ENCODE peak calls at places on chromosomes 6 and 20, in eight cellular contexts. C is tibial nerve; F is CD4-positive, alpha-beta T cell; S is body of pancreas; K is PC-9; Q is dorsolateral prefrontal cortex; I is IMR-90; A is fibroblast of lung. P is an unnamed sample.

GRCh38 chr6:95578106-95578410 is 723 bp downstream of the MANEA start:
- DNase-seq in A (no peak), C (no peak), F (no peak), I (peak; percentile 1), S (no peak), Q (no peak), K (no peak), P (no peak)

GRCh38 chr6:43809417-43810305 is 39.6 kb downstream of the VEGFA start:
- DNase-seq in C (no peak), I (peak; percentile 97), S (peak; percentile 83), Q (no peak), K (no peak), A (peak; percentile 80), F (no peak), P (no peak)

GRCh38 chr6:152605901-152606390 is 31.2 kb downstream of the SYNE1 start:
- DNase-seq in A (peak; percentile 22), K (no peak), C (no peak), F (no peak), Q (no peak), I (peak; percentile 4), S (no peak), P (no peak)

GRCh38 chr6:152575621-152576150 is 61.5 kb downstream of the SYNE1 start:
- DNase-seq in K (no peak), S (peak; percentile 16), I (peak; percentile 49), Q (no peak), F (no peak), C (no peak), A (peak; percentile 58), P (peak; percentile 49)

GRCh38 chr20:39822667-39823066 is 860.5 kb downstream of the DHX35 start:
- DNase-seq in A (peak; percentile 84), K (no peak), C (no peak), I (peak; percentile 42), S (no peak), F (no peak), Q (no peak), P (no peak)

GRCh38 chr6:98054453-98054852 is 771.4 kb upstream of the MMS22L start:
- DNase-seq in I (peak; percentile 1), K (no peak), C (no peak), Q (no peak), F (no peak), A (peak; percentile 39), S (no peak), P (no peak)

GRCh38 chr6:154488276-154488627 is 22.2 kb downstream of the CNKSR3 start:
- DNase-seq in F (no peak), S (no peak), Q (no peak), A (peak; percentile 57), I (peak; percentile 63), C (no peak), K (no peak), P (no peak)

GRCh38 chr20:18902181-18902725 is 88.7 kb downstream of the SCP2D1 start:
- DNase-seq in K (peak; percentile 8), A (no peak), S (no peak), F (no peak), Q (no peak), C (no peak), I (no peak), P (peak; percentile 36)

GRCh38 chr6:167699141-167700036 is 127.3 kb upstream of the AFDN start:
- DNase-seq in Q (no peak), F (peak; percentile 27), A (peak; percentile 29), K (no peak), S (peak; percentile 46), I (no peak), C (peak; percentile 50), P (peak; percentile 61)

GRCh38 chr6:18327621-18328548 is 59.3 kb upstream of the RNF144B start:
- DNase-seq in A (no peak), C (no peak), S (peak; percentile 20), F (no peak), I (no peak), Q (no peak), K (no peak), P (no peak)

GRCh38 chr6:95286874-95287273 is 290.5 kb upstream of the MANEA start:
- DNase-seq in Q (no peak), F (no peak), I (no peak), A (no peak), S (no peak), K (no peak), C (no peak), P (no peak)

GRCh38 chr20:22866757-22867425 is 168.2 kb upstream of the SSTR4 start:
- DNase-seq in S (no peak), Q (no peak), F (no peak), I (no peak), C (no peak), K (no peak), A (no peak), P (no peak)

GRCh38 chr20:63215101-63216040 is 560 bp downstream of the YTHDF1 start:
- DNase-seq in Q (no peak), K (peak; percentile 48), C (no peak), S (no peak), I (peak; percentile 60), F (no peak), A (peak; percentile 56), P (no peak)

GRCh38 chr6:30998785-30999184 is 11.5 kb upstream of the MUC22 start:
- DNase-seq in I (no peak), A (no peak), C (no peak), F (no peak), Q (no peak), K (peak; percentile 48), S (no peak), P (no peak)

GRCh38 chr6:1789092-1789491 is 179.4 kb downstream of the FOXC1 start:
- DNase-seq in Q (no peak), I (peak; percentile 65), A (peak; percentile 89), F (no peak), C (no peak), S (no peak), K (no peak), P (no peak)

GRCh38 chr6:108616544-108616943 is 55.8 kb downstream of the FOXO3 start:
- DNase-seq in Q (no peak), K (no peak), A (no peak), I (peak; percentile 31), C (peak; percentile 66), S (no peak), F (no peak), P (no peak)

GRCh38 chr20:58228484-58229197 is at the start of gene ANKRD60:
- DNase-seq in Q (no peak), S (no peak), F (peak; percentile 17), C (no peak), K (no peak), A (peak; percentile 78), I (peak; percentile 73), P (peak; percentile 33)

GRCh38 chr20:9867196-9867980 is 28.5 kb upstream of the PAK5 start:
- DNase-seq in K (no peak), F (no peak), S (no peak), I (no peak), Q (no peak), A (no peak), C (no peak), P (no peak)

GRCh38 chr6:72374864-72375263 is 247.0 kb upstream of the KCNQ5 start:
- DNase-seq in K (no peak), F (no peak), A (no peak), S (no peak), I (peak; percentile 12), Q (no peak), C (no peak), P (no peak)

GRCh38 chr6:135183532-135184440 is 2.7 kb downstream of the MYB start:
- DNase-seq in I (peak; percentile 28), Q (no peak), A (peak; percentile 40), K (peak; percentile 40), F (peak; percentile 76), S (peak; percentile 43), C (no peak), P (no peak)

GRCh38 chr6:167968091-167968490 is 29.4 kb upstream of the KIF25 start:
- DNase-seq in C (no peak), F (no peak), Q (no peak), I (no peak), K (no peak), A (no peak), S (no peak), P (no peak)

GRCh38 chr6:139376604-139377218 is 2.3 kb upstream of the CITED2 start:
- DNase-seq in F (no peak), A (peak; percentile 68), Q (no peak), I (peak; percentile 41), S (peak; percentile 92), K (peak; percentile 63), C (peak; percentile 82), P (peak; percentile 72)

GRCh38 chr6:92989656-92990055 is 429.7 kb downstream of the EPHA7 start:
- DNase-seq in I (no peak), F (no peak), A (peak; percentile 27), S (no peak), Q (no peak), K (no peak), C (no peak), P (no peak)

GRCh38 chr6:115360602-115361325 is 699.9 kb downstream of the FRK start:
- DNase-seq in S (peak; percentile 25), F (no peak), C (no peak), A (no peak), I (no peak), K (no peak), Q (no peak), P (no peak)
- TF ChIP-seq CTCF in S (no peak), F (no peak), C (no peak), A (no peak), I (no peak), K (no peak), Q (no peak), P (no peak)

GRCh38 chr6:15512126-15512525 is 150.7 kb downstream of the DTNBP1 start:
- DNase-seq in A (peak; percentile 18), C (no peak), Q (peak; percentile 56), K (no peak), S (no peak), F (no peak), I (no peak), P (no peak)
- TF ChIP-seq CTCF in A (no peak), C (no peak), Q (peak; percentile 31), K (peak; percentile 17), S (no peak), F (no peak), I (no peak), P (no peak)

GRCh38 chr20:46333136-46333991 is 25.1 kb upstream of the CDH22 start:
- DNase-seq in K (no peak), Q (no peak), C (no peak), A (no peak), S (no peak), I (no peak), F (no peak), P (no peak)
- TF ChIP-seq CTCF in K (no peak), Q (no peak), C (no peak), A (no peak), S (no peak), I (no peak), F (no peak), P (no peak)

GRCh38 chr20:20134941-20135572 is 82.7 kb downstream of the CFAP61 start:
- DNase-seq in C (no peak), A (no peak), S (no peak), I (no peak), Q (no peak), F (no peak), K (no peak), P (no peak)

GRCh38 chr20:20136313-20136712 is 84.0 kb downstream of the CFAP61 start:
- DNase-seq in A (no peak), S (no peak), Q (no peak), C (no peak), F (no peak), I (no peak), K (no peak), P (no peak)

DNA sequence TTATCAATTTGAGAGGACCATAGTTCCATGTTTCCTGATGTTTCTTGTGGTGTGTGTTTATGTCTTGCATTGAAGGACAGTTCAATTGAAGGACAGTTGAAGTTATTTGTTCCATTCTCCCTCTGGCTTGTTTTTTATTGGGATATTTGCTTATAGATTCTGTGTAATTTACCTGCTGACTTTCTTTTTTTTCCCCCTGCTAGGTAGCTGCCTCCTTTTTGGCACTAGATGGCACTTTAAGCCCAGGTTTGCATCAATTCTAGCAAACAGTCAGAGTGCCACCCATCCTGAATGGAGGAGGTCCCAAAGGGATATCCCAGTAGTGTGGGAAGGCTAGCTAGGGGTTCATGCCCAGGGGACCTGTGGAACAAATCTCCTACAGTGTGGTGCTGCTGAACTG is 78.1 kb downstream of the CFAP61 start:
- DNase-seq in I (no peak), C (no peak), K (no peak), Q (no peak), S (no peak), A (no peak), F (no peak), P (no peak)
- TF ChIP-seq CTCF in I (peak; percentile 34), C (no peak), K (peak; percentile 59), Q (no peak), S (no peak), A (peak; percentile 6), F (no peak), P (no peak)